ENCODE peak calls at places on chromosomes 4 and X, in ten cellular contexts. J is neuronal stem cell; L is heart left ventricle; S is CD4-positive, alpha-beta memory T cell; R is neural progenitor cell; Y is lower lobe of right lung; Q is A549; C is cardiac muscle cell; B is psoas muscle; O is RWPE1. K is an unnamed sample.
A peak's percentile ranks its signal among the peaks of the same experiment; 100 is the strongest.

GRCh38 chr4:174604198-174604597 is 81.9 kb upstream of the HPGD start:
- DNase-seq in L (no peak), Y (no peak), J (no peak), R (no peak), B (no peak), Q (no peak), S (no peak), C (no peak), O (peak; percentile 24), K (no peak)

GRCh38 chrX:48573690-48574269 is 504 bp upstream of the RBM3 start:
- DNase-seq in B (peak; percentile 45), S (peak; percentile 78), L (peak; percentile 71), Y (peak; percentile 46), R (no peak), J (peak; percentile 1), O (no peak), C (no peak), Q (peak; percentile 22), K (no peak)

GRCh38 chr4:171340282-171340681 is 472.9 kb upstream of the GALNTL6 start:
- DNase-seq in B (no peak), L (no peak), O (no peak), C (no peak), Y (no peak), S (no peak), J (no peak), R (no peak), Q (no peak), K (no peak)

GRCh38 chr4:114109776-114110175 is 130.3 kb upstream of the ARSJ start:
- DNase-seq in S (no peak), J (no peak), R (no peak), L (no peak), C (no peak), B (no peak), Q (no peak), O (no peak), Y (no peak), K (no peak)

GRCh38 chr4:76690091-76690905 is 207.6 kb downstream of the SOWAHB start:
- DNase-seq in Q (peak; percentile 14), C (no peak), Y (no peak), J (no peak), O (peak; percentile 38), S (no peak), R (no peak), B (no peak), L (no peak), K (no peak)

GRCh38 chr4:10180927-10181744 is 64.5 kb upstream of the WDR1 start:
- DNase-seq in O (no peak), S (no peak), Q (no peak), L (peak; percentile 32), R (no peak), Y (no peak), B (no peak), J (no peak), C (no peak), K (no peak)

GRCh38 chr4:169315530-169316306 is 45.0 kb upstream of the SH3RF1 start:
- DNase-seq in J (no peak), L (no peak), B (no peak), Y (no peak), R (no peak), O (no peak), C (peak; percentile 66), Q (no peak), S (no peak), K (no peak)

GRCh38 chrX:136598631-136599030 is 49.3 kb upstream of the CD40LG start:
- DNase-seq in Y (no peak), R (no peak), C (no peak), L (no peak), S (peak; percentile 68), O (no peak), Q (no peak), J (no peak), B (no peak), K (no peak)

GRCh38 chrX:9770319-9770718 is 4.7 kb upstream of the GPR143 start:
- DNase-seq in C (no peak), O (no peak), L (no peak), B (no peak), R (no peak), Q (no peak), J (no peak), Y (no peak), S (no peak), K (no peak)

GRCh38 chr4:10454726-10455125 is 2.5 kb downstream of the ZNF518B start:
- DNase-seq in Y (no peak), L (no peak), C (no peak), Q (no peak), B (no peak), R (no peak), O (no peak), S (no peak), J (no peak), K (no peak)

GRCh38 chr4:23884731-23885130 is 5.1 kb downstream of the PPARGC1A start:
- DNase-seq in S (no peak), C (no peak), O (no peak), R (no peak), Y (no peak), J (no peak), L (no peak), Q (no peak), B (no peak), K (no peak)

GRCh38 chr4:73897380-73898136 is 28.4 kb downstream of the CXCL1 start:
- DNase-seq in Y (no peak), S (no peak), R (no peak), O (no peak), Q (no peak), B (no peak), C (no peak), L (no peak), J (no peak), K (no peak)

GRCh38 chr4:35151816-35152572 is 1092.3 kb downstream of the ARAP2 start:
- DNase-seq in C (peak; percentile 50), Q (peak; percentile 3), S (no peak), J (no peak), R (peak; percentile 63), O (peak; percentile 4), B (no peak), Y (no peak), L (no peak), K (no peak)

GRCh38 chr4:166169111-166169510 is 296.1 kb downstream of the TLL1 start:
- DNase-seq in S (no peak), Q (no peak), R (peak; percentile 58), L (no peak), C (peak; percentile 51), O (no peak), J (no peak), Y (no peak), B (no peak), K (no peak)

GRCh38 chrX:133045986-133046385 is 50.9 kb downstream of the USP26 start:
- DNase-seq in J (no peak), R (peak; percentile 37), C (peak; percentile 29), O (peak; percentile 8), Y (no peak), S (no peak), Q (no peak), B (no peak), L (no peak), K (no peak)

GRCh38 chr4:102780476-102781144 is 19.8 kb upstream of the MANBA start:
- DNase-seq in L (no peak), J (no peak), S (no peak), R (no peak), Q (no peak), Y (no peak), C (peak; percentile 5), O (peak; percentile 86), B (no peak), K (no peak)

GRCh38 chr4:15707363-15707715 is 4.5 kb downstream of the BST1 start:
- DNase-seq in L (no peak), O (no peak), S (no peak), Q (no peak), R (no peak), J (no peak), Y (no peak), B (no peak), C (no peak), K (no peak)

GRCh38 chr4:100258675-100259074 is 68.4 kb upstream of the DDIT4L start:
- DNase-seq in J (no peak), S (no peak), C (no peak), B (no peak), L (no peak), R (no peak), O (no peak), Q (no peak), Y (no peak), K (no peak)
- H3K27ac ChIP-seq in J (no peak overlapping the region), S (no peak overlapping the region), C (no peak overlapping the region), B (no peak overlapping the region), L (no peak overlapping the region), R (no peak overlapping the region), O (no peak overlapping the region), Q (no peak overlapping the region), Y (no peak overlapping the region), K (no peak overlapping the region)

DNA sequence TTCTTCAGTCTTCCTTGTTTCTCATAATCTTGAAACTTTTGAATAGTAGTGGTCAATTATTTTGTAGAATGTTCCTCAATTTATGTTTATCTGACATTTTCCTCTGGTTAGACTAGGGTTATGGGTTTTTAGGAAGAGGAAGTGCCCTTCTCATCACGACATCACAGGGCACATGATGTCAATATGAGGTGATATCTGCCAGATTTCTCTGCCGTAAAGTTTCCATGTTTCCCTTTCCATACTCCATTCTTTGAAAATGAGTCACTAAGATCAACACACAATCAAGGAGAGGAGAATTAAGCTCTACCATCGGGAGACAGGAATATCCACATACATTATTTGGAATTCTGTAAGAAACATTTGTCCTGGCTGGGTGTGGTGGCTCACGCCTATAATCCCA is 28.4 kb downstream of the RP2 start:
- DNase-seq in C (no peak), L (no peak), J (no peak), B (no peak), S (no peak), R (no peak), Y (no peak), O (peak; percentile 35), Q (peak; percentile 33), K (no peak)
- H3K27ac ChIP-seq in C (no peak overlapping the region), L (no peak overlapping the region), J (no peak overlapping the region), B (no peak overlapping the region), S (no peak overlapping the region), R (no peak overlapping the region), Y (no peak overlapping the region), O (peak overlapping the region; percentile 50), Q (no peak overlapping the region), K (no peak overlapping the region)

DNA sequence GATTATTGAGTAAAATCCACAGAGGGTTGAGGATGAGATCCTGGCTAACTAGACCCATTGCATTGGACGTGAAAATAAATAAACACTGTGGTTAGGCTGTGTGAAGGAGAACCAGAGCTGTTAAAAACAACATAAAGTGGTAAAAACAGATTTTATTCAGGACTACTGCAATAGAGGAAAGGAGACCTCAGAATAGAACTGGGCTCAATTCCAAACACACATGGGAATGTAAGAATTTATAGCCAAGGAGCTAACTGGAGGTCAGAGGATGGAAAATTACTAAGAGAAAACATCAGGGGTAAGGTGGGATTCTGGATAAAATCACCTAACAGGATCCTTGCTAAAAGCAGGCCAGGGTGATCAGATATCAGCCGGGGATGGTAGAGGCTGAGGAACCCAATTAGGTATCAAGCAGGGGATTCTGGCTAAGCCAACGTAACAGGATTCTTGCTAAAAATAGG is 112.4 kb downstream of the RNF150 start:
- DNase-seq in L (no peak), J (no peak), C (peak; percentile 63), R (no peak), S (no peak), B (no peak), Y (no peak), O (no peak), Q (no peak), K (no peak)
- H3K27ac ChIP-seq in L (peak overlapping the region; percentile 60), J (no peak overlapping the region), C (peak overlapping the region; percentile 97), R (no peak overlapping the region), S (no peak overlapping the region), B (no peak overlapping the region), Y (no peak overlapping the region), O (no peak overlapping the region), Q (no peak overlapping the region), K (peak overlapping the region; percentile 19)

GRCh38 chrX:40827331-40827730 is 92.0 kb upstream of the MED14 start:
- DNase-seq in O (no peak), J (no peak), C (no peak), B (no peak), S (no peak), L (no peak), Q (no peak), Y (no peak), R (no peak), K (no peak)
- H3K27ac ChIP-seq in O (no peak overlapping the region), J (no peak overlapping the region), C (no peak overlapping the region), B (no peak overlapping the region), S (no peak overlapping the region), L (no peak overlapping the region), Q (no peak overlapping the region), Y (no peak overlapping the region), R (no peak overlapping the region), K (no peak overlapping the region)